ENCODE peak calls at places on chromosome 19, in four cellular contexts. One of them, this sample, is unnamed.
A peak's percentile ranks its signal among the peaks of the same experiment; 100 is the strongest.

GRCh38 chr19:45585158-45585577 is 566 bp upstream of the OPA3 start:
- DNase-seq in cerebellar nuclear complex: no peak
- DNase-seq in A172: no peak
- DNase-seq in chondrocyte: no peak
- DNase-seq in this sample: no peak

GRCh38 chr19:6219147-6219525 is 60.6 kb downstream of the MLLT1 start:
- DNase-seq in cerebellar nuclear complex: no peak
- DNase-seq in A172: no peak
- DNase-seq in chondrocyte: no peak
- DNase-seq in this sample: no peak

GRCh38 chr19:49567722-49568454 is 12.5 kb downstream of the NOSIP start:
- DNase-seq in chondrocyte: no peak
- DNase-seq in A172: peak; percentile 58
- DNase-seq in cerebellar nuclear complex: no peak
- DNase-seq in this sample: peak; percentile 91

GRCh38 chr19:43372462-43372861 is 19.0 kb downstream of the CD177 start:
- DNase-seq in chondrocyte: no peak
- DNase-seq in A172: no peak
- DNase-seq in cerebellar nuclear complex: no peak
- DNase-seq in this sample: no peak

GRCh38 chr19:35107541-35107939 is 8.1 kb upstream of the FXYD3 start:
- DNase-seq in chondrocyte: no peak
- DNase-seq in cerebellar nuclear complex: no peak
- DNase-seq in A172: peak; percentile 77
- DNase-seq in this sample: no peak

GRCh38 chr19:52331757-52332156 is 4.3 kb upstream of the ZNF610 start:
- DNase-seq in chondrocyte: no peak
- DNase-seq in cerebellar nuclear complex: no peak
- DNase-seq in A172: no peak
- DNase-seq in this sample: peak; percentile 2

GRCh38 chr19:33910922-33911321 is 114.3 kb downstream of the KCTD15 start:
- DNase-seq in cerebellar nuclear complex: no peak
- DNase-seq in A172: no peak
- DNase-seq in chondrocyte: no peak
- DNase-seq in this sample: no peak

GRCh38 chr19:4555657-4556561 is 3.6 kb downstream of the SEMA6B start:
- DNase-seq in chondrocyte: peak; percentile 83
- DNase-seq in A172: peak; percentile 36
- DNase-seq in cerebellar nuclear complex: no peak
- DNase-seq in this sample: no peak

GRCh38 chr19:28126499-28126898 is 1086.5 kb downstream of the UQCRFS1 start:
- DNase-seq in cerebellar nuclear complex: no peak
- DNase-seq in chondrocyte: no peak
- DNase-seq in A172: no peak
- DNase-seq in this sample: no peak

GRCh38 chr19:823565-824121 is 1.9 kb upstream of the PLPPR3 start:
- DNase-seq in A172: peak; percentile 66
- DNase-seq in chondrocyte: peak; percentile 72
- DNase-seq in cerebellar nuclear complex: no peak
- DNase-seq in this sample: no peak

GRCh38 chr19:38082256-38083118 is 141.5 kb downstream of the DPF1 start:
- DNase-seq in cerebellar nuclear complex: no peak
- DNase-seq in chondrocyte: no peak
- DNase-seq in A172: no peak
- DNase-seq in this sample: no peak

GRCh38 chr19:1106841-1107654 is 3.3 kb downstream of the GPX4 start:
- DNase-seq in cerebellar nuclear complex: no peak
- DNase-seq in chondrocyte: no peak
- DNase-seq in A172: peak; percentile 63
- DNase-seq in this sample: peak; percentile 54

GRCh38 chr19:7383284-7383683 is 34.5 kb downstream of the ARHGEF18 start:
- DNase-seq in A172: no peak
- DNase-seq in cerebellar nuclear complex: no peak
- DNase-seq in chondrocyte: no peak
- DNase-seq in this sample: no peak

GRCh38 chr19:13902993-13903555 is 2.8 kb downstream of the BRME1 start:
- DNase-seq in A172: peak; percentile 24
- DNase-seq in cerebellar nuclear complex: no peak
- DNase-seq in chondrocyte: no peak
- DNase-seq in this sample: no peak

GRCh38 chr19:23470873-23471555 is 75.7 kb upstream of the ZNF91 start:
- DNase-seq in cerebellar nuclear complex: no peak
- DNase-seq in chondrocyte: no peak
- DNase-seq in A172: no peak
- DNase-seq in this sample: no peak

GRCh38 chr19:17687857-17688784 is at the start of gene UNC13A:
- DNase-seq in cerebellar nuclear complex: no peak
- DNase-seq in A172: no peak
- DNase-seq in chondrocyte: no peak
- DNase-seq in this sample: peak; percentile 28

GRCh38 chr19:4055209-4055552 is 11.5 kb downstream of the ZBTB7A start:
- DNase-seq in A172: no peak
- DNase-seq in chondrocyte: no peak
- DNase-seq in cerebellar nuclear complex: no peak
- DNase-seq in this sample: no peak

GRCh38 chr19:5472303-5472702 is 17.1 kb downstream of the ZNRF4 start:
- DNase-seq in A172: no peak
- DNase-seq in chondrocyte: no peak
- DNase-seq in cerebellar nuclear complex: no peak
- DNase-seq in this sample: no peak

GRCh38 chr19:1280588-1281269 is 4.9 kb upstream of the EFNA2 start:
- DNase-seq in cerebellar nuclear complex: no peak
- DNase-seq in chondrocyte: no peak
- DNase-seq in A172: no peak
- DNase-seq in this sample: no peak

GRCh38 chr19:48866692-48867091 is 1.7 kb downstream of the PLEKHA4 start:
- DNase-seq in chondrocyte: no peak
- DNase-seq in A172: no peak
- DNase-seq in cerebellar nuclear complex: no peak
- DNase-seq in this sample: no peak

GRCh38 chr19:30752876-30753275 is 380.7 kb downstream of the ZNF536 start:
- DNase-seq in cerebellar nuclear complex: no peak
- DNase-seq in A172: no peak
- DNase-seq in chondrocyte: no peak
- DNase-seq in this sample: no peak

GRCh38 chr19:15456871-15457700 is 7.3 kb downstream of the RASAL3 start:
- DNase-seq in chondrocyte: no peak
- DNase-seq in A172: no peak
- DNase-seq in cerebellar nuclear complex: no peak
- DNase-seq in this sample: no peak